ENCODE peak calls at places on chromosomes 7 and 10, in six cellular contexts. C is psoas muscle; K is PC-9; B is cardiac muscle cell; S is CD8-positive, alpha-beta T cell; Q is colonic mucosa. H is an unnamed sample.
A peak's percentile ranks its signal among the peaks of the same experiment; 100 is the strongest.

GRCh38 chr7:100629117-100629711 is 12.1 kb downstream of the TFR2 start:
- DNase-seq in K (peak; percentile 54), B (peak; percentile 33), C (no peak), S (peak; percentile 11), Q (no peak), H (no peak)

GRCh38 chr10:110207805-110208613 is 604 bp downstream of the MXI1 start:
- DNase-seq in K (no peak), Q (peak; percentile 63), S (peak; percentile 57), C (peak; percentile 62), B (peak; percentile 47), H (no peak)

GRCh38 chr7:122312789-122313188 is 8.2 kb upstream of the FEZF1 start:
- DNase-seq in C (no peak), S (no peak), Q (no peak), K (no peak), B (no peak), H (no peak)

GRCh38 chr7:82358923-82359322 is 84.7 kb downstream of the CACNA2D1 start:
- DNase-seq in S (no peak), Q (no peak), C (no peak), B (no peak), K (no peak), H (no peak)

GRCh38 chr10:125062244-125063208 is 97.8 kb downstream of the CTBP2 start:
- DNase-seq in C (peak; percentile 78), S (no peak), B (peak; percentile 43), K (no peak), Q (no peak), H (no peak)

GRCh38 chr7:676972-677385 is 49.5 kb upstream of the DNAAF5 start:
- DNase-seq in K (no peak), B (no peak), C (no peak), Q (no peak), S (no peak), H (no peak)

GRCh38 chr10:50336140-50336539 is 84.8 kb upstream of the ASAH2 start:
- DNase-seq in C (no peak), Q (no peak), S (no peak), B (no peak), K (no peak), H (no peak)

GRCh38 chr7:51186531-51186930 is 130.1 kb downstream of the COBL start:
- DNase-seq in S (no peak), K (no peak), Q (no peak), B (peak; percentile 2), C (peak; percentile 64), H (no peak)

GRCh38 chr7:20112646-20113045 is 104.5 kb downstream of the MACC1 start:
- DNase-seq in Q (no peak), S (no peak), B (no peak), K (no peak), C (no peak), H (no peak)

GRCh38 chr10:72567421-72567820 is 58.5 kb downstream of the MICU1 start:
- DNase-seq in B (peak; percentile 4), K (no peak), C (peak; percentile 64), S (no peak), Q (no peak), H (no peak)

GRCh38 chr10:93198401-93199175 is 124.9 kb downstream of the CYP26A1 start:
- DNase-seq in B (peak; percentile 76), C (peak; percentile 48), K (no peak), Q (no peak), S (no peak), H (no peak)

GRCh38 chr7:98964596-98964995 is 86.3 kb downstream of the TRRAP start:
- DNase-seq in B (no peak), Q (no peak), S (no peak), K (no peak), C (no peak), H (no peak)

GRCh38 chr10:114402871-114403544 is 1.3 kb downstream of the AFAP1L2 start:
- DNase-seq in S (no peak), C (no peak), K (peak; percentile 45), Q (no peak), B (no peak), H (peak; percentile 57)

GRCh38 chr10:48306870-48307531 is 524 bp downstream of the MAPK8 start:
- DNase-seq in B (peak; percentile 64), S (peak; percentile 74), Q (peak; percentile 60), K (no peak), C (peak; percentile 81), H (peak; percentile 66)

GRCh38 chr10:59181668-59182067 is 5.2 kb downstream of the PHYHIPL start:
- DNase-seq in K (no peak), Q (no peak), B (peak; percentile 78), S (no peak), C (no peak), H (no peak)

GRCh38 chr7:26944959-26945358 is 80.6 kb upstream of the SKAP2 start:
- DNase-seq in K (no peak), C (no peak), Q (no peak), B (no peak), S (no peak), H (no peak)

GRCh38 chr7:155722936-155723335 is 78.5 kb downstream of the RBM33 start:
- DNase-seq in Q (no peak), C (no peak), B (no peak), K (no peak), S (no peak), H (no peak)

GRCh38 chr7:141073641-141074161 is at the start of gene TMEM178B:
- DNase-seq in Q (no peak), C (no peak), B (no peak), K (no peak), S (no peak), H (no peak)

GRCh38 chr10:71887767-71888166 is 36.7 kb upstream of the PSAP start:
- DNase-seq in C (no peak), B (no peak), K (no peak), S (no peak), Q (no peak), H (no peak)

GRCh38 chr10:126009590-126009989 is 113.2 kb downstream of the FANK1 start:
- DNase-seq in B (no peak), Q (no peak), S (no peak), C (no peak), K (no peak), H (no peak)

GRCh38 chr7:47435889-47436312 is 146.0 kb downstream of the TNS3 start:
- DNase-seq in C (peak; percentile 78), K (no peak), Q (peak; percentile 76), S (no peak), B (peak; percentile 88), H (peak; percentile 76)

GRCh38 chr7:50953820-50954219 is 171.1 kb upstream of the GRB10 start:
- DNase-seq in K (peak; percentile 97), S (no peak), Q (no peak), C (no peak), B (peak; percentile 47), H (no peak)

GRCh38 chr7:99679032-99679399 is 780 bp downstream of the CYP3A5 start:
- DNase-seq in S (no peak), B (no peak), C (no peak), Q (peak; percentile 78), K (peak; percentile 76), H (no peak)

GRCh38 chr10:26837139-26837538 is 23.6 kb downstream of the ABI1 start:
- DNase-seq in Q (no peak), B (no peak), K (no peak), C (no peak), S (no peak), H (no peak)

GRCh38 chr7:12103948-12104347 is 107.1 kb upstream of the TMEM106B start:
- DNase-seq in Q (no peak), B (no peak), S (no peak), K (no peak), C (no peak), H (no peak)

GRCh38 chr10:44828515-44829142 is 82.5 kb upstream of the TMEM72 start:
- DNase-seq in S (no peak), Q (no peak), C (no peak), B (peak; percentile 24), K (no peak), H (no peak)

GRCh38 chr7:116028808-116029207 is 1.8 kb downstream of the TFEC start:
- DNase-seq in S (no peak), K (no peak), B (no peak), C (no peak), Q (no peak), H (no peak)

DNA sequence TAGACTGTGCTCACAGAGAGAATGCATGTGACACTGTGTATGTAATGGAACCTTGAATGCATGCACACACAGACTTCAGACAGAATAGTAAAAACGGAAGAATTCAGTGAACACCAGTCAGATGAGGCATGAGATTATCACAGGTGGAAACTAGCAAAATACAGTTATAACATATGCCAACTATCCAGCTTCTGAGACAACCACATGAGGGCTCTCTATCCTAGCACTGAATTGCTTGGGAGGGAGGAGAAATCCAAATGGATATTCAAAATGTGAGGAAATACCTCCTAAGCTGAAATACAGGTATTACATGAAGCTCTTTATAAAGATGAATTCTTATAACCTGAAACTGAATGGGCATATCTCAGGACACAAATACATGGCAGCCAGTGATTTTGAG is 30.6 kb downstream of the GARS1 start:
- DNase-seq in B (peak; percentile 17), S (no peak), Q (no peak), C (no peak), K (peak; percentile 41), H (no peak)
- TF ChIP-seq CTCF in B (no peak), S (no peak), Q (no peak), C (peak; percentile 35), K (peak; percentile 20), H (peak; percentile 20)

GRCh38 chr10:117341061-117341460 is 34.2 kb downstream of the PDZD8 start:
- DNase-seq in C (no peak), Q (no peak), B (no peak), S (no peak), K (no peak), H (no peak)
- TF ChIP-seq CTCF in C (no peak), Q (no peak), B (no peak), S (no peak), K (no peak), H (no peak)

GRCh38 chr7:4850262-4850795 is 11.5 kb downstream of the PAPOLB start:
- DNase-seq in B (no peak), Q (no peak), C (no peak), K (no peak), S (no peak), H (no peak)

GRCh38 chr7:4854916-4855315 is 6.9 kb downstream of the PAPOLB start:
- DNase-seq in C (no peak), K (no peak), Q (no peak), S (no peak), B (no peak), H (no peak)

GRCh38 chr7:4851459-4852422 is 10.1 kb downstream of the PAPOLB start:
- DNase-seq in C (no peak), B (no peak), Q (no peak), K (no peak), S (no peak), H (no peak)

GRCh38 chr7:4845740-4846142 is 16.1 kb downstream of the PAPOLB start:
- DNase-seq in K (no peak), Q (no peak), C (no peak), S (no peak), B (peak; percentile 65), H (peak; percentile 68)

DNA sequence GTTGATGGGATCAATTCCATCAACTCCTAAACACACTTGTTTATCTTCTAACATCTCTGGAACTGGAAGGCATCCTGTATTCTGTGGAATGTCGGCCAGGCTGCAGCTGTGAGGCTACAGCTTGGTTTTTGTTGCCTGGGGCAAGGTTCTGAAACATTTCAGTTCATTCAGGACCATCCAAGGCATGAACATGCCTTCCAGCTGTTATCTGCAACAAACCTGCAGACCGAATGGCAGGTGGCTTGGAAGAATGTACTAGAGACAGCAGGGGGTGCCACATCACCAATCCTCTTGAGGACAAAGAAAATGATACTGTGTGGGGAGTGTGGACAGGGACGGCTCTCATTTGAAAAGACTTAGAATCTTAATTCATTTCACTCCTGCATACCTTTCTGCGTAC is 12.4 kb downstream of the PAPOLB start:
- DNase-seq in S (no peak), B (peak; percentile 17), K (no peak), C (no peak), Q (no peak), H (no peak)
- TF ChIP-seq CTCF in S (peak; percentile 13), B (peak; percentile 18), K (peak; percentile 53), C (peak; percentile 12), Q (no peak), H (peak; percentile 42)

GRCh38 chr7:34596887-34597286 is 61.1 kb upstream of the NPSR1 start:
- DNase-seq in K (no peak), Q (no peak), B (peak; percentile 34), S (no peak), C (no peak), H (no peak)
- TF ChIP-seq CTCF in K (peak; percentile 72), Q (peak; percentile 26), B (peak; percentile 42), S (no peak), C (peak; percentile 16), H (peak; percentile 49)